ENCODE peak calls at places on chromosomes 16 and 17, in eight cellular contexts. L is tibial artery; P is SHP77 treated with DMSO at 0.1 percent for 48 hours; Z is AG08396; S is body of pancreas; D is endothelial cell; A is stimulated activated CD4-positive, alpha-beta T cell treated with anti-CD3 and anti-CD28 coated beads, Interleukin-4, amount 100 ng/mL, for 1 hour; M is Ammon's horn. V is an unnamed sample.

GRCh38 chr17:32894245-32894644 is 17.3 kb upstream of the MYO1D start:
- DNase-seq in L (no peak), P (no peak), Z (no peak), S (no peak), D (no peak), A (no peak), M (no peak), V (no peak)

GRCh38 chr17:75589017-75589918 is 1.7 kb downstream of the MYO15B start:
- DNase-seq in L (peak), P (peak), Z (peak), S (peak), D (peak), A (peak), M (peak), V (peak)

GRCh38 chr16:1726661-1727502 is 20.9 kb downstream of the MAPK8IP3 start:
- DNase-seq in L (no peak), P (no peak), Z (no peak), S (no peak), D (no peak), A (no peak), M (no peak), V (no peak)

GRCh38 chr16:73019456-73020362 is 28.2 kb downstream of the ZFHX3 start:
- DNase-seq in L (no peak), P (no peak), Z (peak), S (no peak), D (no peak), A (no peak), M (no peak), V (no peak)

GRCh38 chr17:44928950-44929720 is 13.8 kb upstream of the GFAP start:
- DNase-seq in L (no peak), P (no peak), Z (no peak), S (no peak), D (no peak), A (no peak), M (no peak), V (peak)

GRCh38 chr16:57283214-57283955 is 1.1 kb downstream of the PLLP start:
- DNase-seq in L (no peak), P (no peak), Z (no peak), S (peak), D (no peak), A (no peak), M (peak), V (no peak)

GRCh38 chr16:17327671-17328335 is 143.0 kb downstream of the XYLT1 start:
- DNase-seq in L (no peak), P (no peak), Z (no peak), S (no peak), D (no peak), A (no peak), M (no peak), V (no peak)

GRCh38 chr17:50533185-50533584 is 650 bp downstream of the EPN3 start:
- DNase-seq in L (no peak), P (no peak), Z (no peak), S (no peak), D (no peak), A (no peak), M (no peak), V (no peak)

GRCh38 chr16:66551788-66552287 is 538 bp upstream of the CKLF start:
- DNase-seq in L (no peak), P (no peak), Z (no peak), S (no peak), D (no peak), A (peak), M (no peak), V (no peak)

V was measured in left colon.